ENCODE peak calls at places on chromosome 16, in eight cellular contexts. One of them, this sample, is unnamed.

GRCh38 chr16:58459344-58460218 is 40.4 kb upstream of the NDRG4 start:
- DNase-seq in retinal pigment epithelial cell: peak
- DNase-seq in GM06990: no peak
- DNase-seq in sigmoid colon: no peak
- DNase-seq in tibial nerve: no peak
- DNase-seq in cardiac fibroblast: peak
- DNase-seq in stomach: no peak
- DNase-seq in WTC11: no peak
- DNase-seq in this sample: no peak

GRCh38 chr16:70687172-70687531 is 1.3 kb upstream of the MTSS2 start:
- DNase-seq in stomach: no peak
- DNase-seq in sigmoid colon: no peak
- DNase-seq in tibial nerve: no peak
- DNase-seq in WTC11: no peak
- DNase-seq in GM06990: no peak
- DNase-seq in cardiac fibroblast: no peak
- DNase-seq in retinal pigment epithelial cell: no peak
- DNase-seq in this sample: no peak

GRCh38 chr16:87331241-87331801 is 14.1 kb upstream of the C16orf95 start:
- DNase-seq in stomach: no peak
- DNase-seq in cardiac fibroblast: no peak
- DNase-seq in retinal pigment epithelial cell: no peak
- DNase-seq in tibial nerve: no peak
- DNase-seq in GM06990: no peak
- DNase-seq in sigmoid colon: no peak
- DNase-seq in WTC11: no peak
- DNase-seq in this sample: no peak

GRCh38 chr16:11629071-11630030 is 38.9 kb upstream of the SNN start:
- DNase-seq in sigmoid colon: peak
- DNase-seq in tibial nerve: no peak
- DNase-seq in retinal pigment epithelial cell: no peak
- DNase-seq in GM06990: peak
- DNase-seq in WTC11: no peak
- DNase-seq in cardiac fibroblast: no peak
- DNase-seq in stomach: no peak
- DNase-seq in this sample: no peak

GRCh38 chr16:23635958-23636357 is 5.2 kb downstream of the PALB2 start:
- DNase-seq in retinal pigment epithelial cell: no peak
- DNase-seq in WTC11: no peak
- DNase-seq in tibial nerve: no peak
- DNase-seq in stomach: no peak
- DNase-seq in GM06990: no peak
- DNase-seq in sigmoid colon: no peak
- DNase-seq in cardiac fibroblast: no peak
- DNase-seq in this sample: no peak

GRCh38 chr16:84785843-84786538 is 33.8 kb upstream of the CRISPLD2 start:
- DNase-seq in stomach: peak
- DNase-seq in retinal pigment epithelial cell: peak
- DNase-seq in GM06990: no peak
- DNase-seq in cardiac fibroblast: peak
- DNase-seq in sigmoid colon: peak
- DNase-seq in tibial nerve: no peak
- DNase-seq in WTC11: no peak
- DNase-seq in this sample: no peak

GRCh38 chr16:30948087-30948955 is 547 bp upstream of the ORAI3 start:
- DNase-seq in GM06990: peak
- DNase-seq in retinal pigment epithelial cell: peak
- DNase-seq in sigmoid colon: peak
- DNase-seq in WTC11: peak
- DNase-seq in stomach: peak
- DNase-seq in tibial nerve: peak
- DNase-seq in cardiac fibroblast: peak
- DNase-seq in this sample: peak

GRCh38 chr16:35732046-35732810 is 2272.8 kb downstream of the TP53TG3F start:
- DNase-seq in GM06990: no peak
- DNase-seq in retinal pigment epithelial cell: no peak
- DNase-seq in sigmoid colon: no peak
- DNase-seq in WTC11: no peak
- DNase-seq in stomach: no peak
- DNase-seq in tibial nerve: no peak
- DNase-seq in cardiac fibroblast: no peak
- DNase-seq in this sample: no peak

GRCh38 chr16:70789231-70789926 is 11.6 kb downstream of the VAC14 start:
- DNase-seq in tibial nerve: peak
- DNase-seq in cardiac fibroblast: peak
- DNase-seq in stomach: peak
- DNase-seq in GM06990: no peak
- DNase-seq in WTC11: peak
- DNase-seq in retinal pigment epithelial cell: no peak
- DNase-seq in sigmoid colon: peak
- DNase-seq in this sample: peak

GRCh38 chr16:67447508-67448076 is 16.7 kb downstream of the HSD11B2 start:
- DNase-seq in GM06990: no peak
- DNase-seq in cardiac fibroblast: peak
- DNase-seq in stomach: peak
- DNase-seq in tibial nerve: no peak
- DNase-seq in WTC11: peak
- DNase-seq in retinal pigment epithelial cell: no peak
- DNase-seq in sigmoid colon: peak
- DNase-seq in this sample: no peak

GRCh38 chr16:2924901-2925820 is 13.4 kb downstream of the FLYWCH1 start:
- DNase-seq in tibial nerve: no peak
- DNase-seq in cardiac fibroblast: no peak
- DNase-seq in WTC11: peak
- DNase-seq in retinal pigment epithelial cell: no peak
- DNase-seq in GM06990: no peak
- DNase-seq in stomach: no peak
- DNase-seq in sigmoid colon: no peak
- DNase-seq in this sample: peak

GRCh38 chr16:80006175-80006895 is 405.8 kb upstream of the MAF start:
- DNase-seq in tibial nerve: no peak
- DNase-seq in sigmoid colon: no peak
- DNase-seq in cardiac fibroblast: peak
- DNase-seq in GM06990: no peak
- DNase-seq in retinal pigment epithelial cell: no peak
- DNase-seq in WTC11: no peak
- DNase-seq in stomach: no peak
- DNase-seq in this sample: no peak

GRCh38 chr16:84585886-84586285 is 32.0 kb downstream of the COTL1 start:
- DNase-seq in stomach: no peak
- DNase-seq in tibial nerve: no peak
- DNase-seq in cardiac fibroblast: no peak
- DNase-seq in retinal pigment epithelial cell: no peak
- DNase-seq in WTC11: peak
- DNase-seq in GM06990: no peak
- DNase-seq in sigmoid colon: no peak
- DNase-seq in this sample: peak

GRCh38 chr16:12667909-12668308 is 135.8 kb downstream of the CPPED1 start:
- DNase-seq in sigmoid colon: no peak
- DNase-seq in retinal pigment epithelial cell: no peak
- DNase-seq in GM06990: no peak
- DNase-seq in tibial nerve: no peak
- DNase-seq in cardiac fibroblast: no peak
- DNase-seq in stomach: no peak
- DNase-seq in WTC11: no peak
- DNase-seq in this sample: no peak

GRCh38 chr16:46801428-46802049 is 29.4 kb downstream of the C16orf87 start:
- DNase-seq in sigmoid colon: no peak
- DNase-seq in WTC11: no peak
- DNase-seq in cardiac fibroblast: peak
- DNase-seq in tibial nerve: no peak
- DNase-seq in GM06990: no peak
- DNase-seq in stomach: no peak
- DNase-seq in retinal pigment epithelial cell: no peak
- DNase-seq in this sample: no peak

GRCh38 chr16:22123759-22124490 is 31.6 kb downstream of the VWA3A start:
- DNase-seq in cardiac fibroblast: no peak
- DNase-seq in sigmoid colon: no peak
- DNase-seq in retinal pigment epithelial cell: no peak
- DNase-seq in WTC11: no peak
- DNase-seq in stomach: no peak
- DNase-seq in tibial nerve: no peak
- DNase-seq in GM06990: no peak
- DNase-seq in this sample: no peak

GRCh38 chr16:67407788-67408452 is 8.4 kb downstream of the ZDHHC1 start:
- DNase-seq in retinal pigment epithelial cell: no peak
- DNase-seq in sigmoid colon: no peak
- DNase-seq in GM06990: no peak
- DNase-seq in WTC11: no peak
- DNase-seq in cardiac fibroblast: no peak
- DNase-seq in tibial nerve: no peak
- DNase-seq in stomach: no peak
- DNase-seq in this sample: no peak

GRCh38 chr16:10578474-10579316 is 1.7 kb downstream of the EMP2 start:
- DNase-seq in WTC11: no peak
- DNase-seq in GM06990: no peak
- DNase-seq in sigmoid colon: no peak
- DNase-seq in cardiac fibroblast: no peak
- DNase-seq in tibial nerve: no peak
- DNase-seq in retinal pigment epithelial cell: peak
- DNase-seq in stomach: peak
- DNase-seq in this sample: no peak

GRCh38 chr16:29860218-29860617 is 2.8 kb downstream of the CDIPT start:
- DNase-seq in cardiac fibroblast: no peak
- DNase-seq in GM06990: no peak
- DNase-seq in sigmoid colon: no peak
- DNase-seq in stomach: peak
- DNase-seq in WTC11: no peak
- DNase-seq in tibial nerve: no peak
- DNase-seq in retinal pigment epithelial cell: no peak
- DNase-seq in this sample: no peak

GRCh38 chr16:29862383-29862883 is 593 bp downstream of the CDIPT start:
- DNase-seq in WTC11: no peak
- DNase-seq in sigmoid colon: no peak
- DNase-seq in stomach: peak
- DNase-seq in tibial nerve: no peak
- DNase-seq in retinal pigment epithelial cell: no peak
- DNase-seq in GM06990: no peak
- DNase-seq in cardiac fibroblast: no peak
- DNase-seq in this sample: peak

GRCh38 chr16:29862884-29863668 is at the start of gene CDIPT:
- DNase-seq in WTC11: peak
- DNase-seq in sigmoid colon: peak
- DNase-seq in retinal pigment epithelial cell: peak
- DNase-seq in tibial nerve: peak
- DNase-seq in stomach: peak
- DNase-seq in GM06990: peak
- DNase-seq in cardiac fibroblast: peak
- DNase-seq in this sample: peak

GRCh38 chr16:29864205-29864604 is 1.2 kb upstream of the CDIPT start:
- DNase-seq in stomach: no peak
- DNase-seq in sigmoid colon: no peak
- DNase-seq in cardiac fibroblast: no peak
- DNase-seq in tibial nerve: no peak
- DNase-seq in retinal pigment epithelial cell: no peak
- DNase-seq in WTC11: no peak
- DNase-seq in GM06990: no peak
- DNase-seq in this sample: no peak

GRCh38 chr16:29863669-29863984 is 601 bp upstream of the CDIPT start:
- DNase-seq in retinal pigment epithelial cell: no peak
- DNase-seq in GM06990: no peak
- DNase-seq in tibial nerve: no peak
- DNase-seq in stomach: no peak
- DNase-seq in WTC11: no peak
- DNase-seq in sigmoid colon: no peak
- DNase-seq in cardiac fibroblast: no peak
- DNase-seq in this sample: no peak
- TF ChIP-seq CTCF in retinal pigment epithelial cell: no peak
- TF ChIP-seq CTCF in GM06990: no peak
- TF ChIP-seq CTCF in tibial nerve: no peak
- TF ChIP-seq CTCF in stomach: no peak
- TF ChIP-seq CTCF in WTC11: no peak
- TF ChIP-seq CTCF in sigmoid colon: no peak
- TF ChIP-seq CTCF in cardiac fibroblast: no peak
- TF ChIP-seq CTCF in this sample: peak

GRCh38 chr16:89687092-89687940 is 827 bp downstream of the CDK10 start:
- DNase-seq in GM06990: no peak
- DNase-seq in tibial nerve: no peak
- DNase-seq in WTC11: no peak
- DNase-seq in stomach: peak
- DNase-seq in retinal pigment epithelial cell: peak
- DNase-seq in cardiac fibroblast: peak
- DNase-seq in sigmoid colon: no peak
- DNase-seq in this sample: no peak
- TF ChIP-seq CTCF in GM06990: no peak
- TF ChIP-seq CTCF in tibial nerve: no peak
- TF ChIP-seq CTCF in WTC11: no peak
- TF ChIP-seq CTCF in stomach: no peak
- TF ChIP-seq CTCF in retinal pigment epithelial cell: peak
- TF ChIP-seq CTCF in cardiac fibroblast: no peak
- TF ChIP-seq CTCF in sigmoid colon: no peak
- TF ChIP-seq CTCF in this sample: no peak

DNA sequence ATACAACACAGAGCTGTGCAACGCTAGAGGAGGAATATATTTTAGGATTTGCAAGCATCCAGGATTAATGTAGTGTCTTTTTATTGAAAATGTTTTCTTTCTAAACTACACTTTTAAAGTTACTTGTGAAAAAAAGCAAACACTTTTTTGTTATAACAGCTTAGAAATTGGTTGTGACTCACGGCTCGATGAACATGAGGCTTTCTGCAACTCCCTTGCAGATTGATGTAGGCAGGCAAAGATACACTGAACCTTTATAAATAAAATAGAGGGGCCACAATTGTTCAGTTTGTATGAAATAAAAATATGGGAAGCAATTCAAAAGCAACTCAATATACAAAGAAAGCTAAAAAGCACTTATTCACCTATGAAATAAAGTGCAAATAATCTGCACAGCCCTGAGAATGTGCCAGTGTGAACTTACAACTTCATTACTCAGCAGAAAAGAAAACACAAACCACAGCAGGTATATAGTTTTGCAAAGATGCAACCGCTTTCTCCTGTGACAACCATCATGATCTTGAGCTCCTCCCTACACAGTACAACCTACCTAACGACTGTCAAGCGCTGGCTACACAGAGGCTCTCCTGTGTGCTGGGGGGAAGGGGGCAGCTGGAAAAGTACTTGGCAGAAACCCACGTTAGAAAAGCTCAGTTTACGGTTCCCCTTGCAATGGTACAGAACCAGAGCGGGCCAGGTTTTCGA is 946 bp downstream of the LUC7L start:
- DNase-seq in retinal pigment epithelial cell: no peak
- DNase-seq in stomach: no peak
- DNase-seq in cardiac fibroblast: peak
- DNase-seq in WTC11: no peak
- DNase-seq in sigmoid colon: no peak
- DNase-seq in GM06990: no peak
- DNase-seq in tibial nerve: no peak
- DNase-seq in this sample: no peak
- TF ChIP-seq CTCF in retinal pigment epithelial cell: no peak
- TF ChIP-seq CTCF in stomach: no peak
- TF ChIP-seq CTCF in cardiac fibroblast: no peak
- TF ChIP-seq CTCF in WTC11: no peak
- TF ChIP-seq CTCF in sigmoid colon: no peak
- TF ChIP-seq CTCF in GM06990: no peak
- TF ChIP-seq CTCF in tibial nerve: no peak
- TF ChIP-seq CTCF in this sample: no peak

DNA sequence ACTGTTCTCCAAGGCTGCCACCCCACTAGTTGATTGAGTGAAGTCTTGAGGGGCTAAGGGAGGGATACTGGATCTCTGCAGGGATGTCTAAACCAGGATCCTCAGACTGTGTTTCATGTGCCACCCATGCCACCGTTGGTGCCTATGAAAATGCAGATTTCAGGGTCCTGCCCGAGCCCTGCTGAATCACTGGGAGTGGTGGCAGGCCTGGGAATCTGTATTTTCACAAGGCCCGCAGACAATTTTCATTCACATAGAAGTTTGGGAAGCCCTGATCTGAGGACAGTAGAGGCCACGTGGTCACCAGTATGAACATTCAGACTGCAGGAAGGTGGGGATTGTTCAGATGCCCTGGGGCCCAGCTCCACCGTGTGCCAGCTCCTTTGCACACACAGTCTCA is 40.5 kb upstream of the CDH5 start:
- DNase-seq in retinal pigment epithelial cell: no peak
- DNase-seq in cardiac fibroblast: no peak
- DNase-seq in tibial nerve: no peak
- DNase-seq in sigmoid colon: no peak
- DNase-seq in WTC11: no peak
- DNase-seq in GM06990: no peak
- DNase-seq in stomach: no peak
- DNase-seq in this sample: no peak
- TF ChIP-seq CTCF in retinal pigment epithelial cell: no peak
- TF ChIP-seq CTCF in cardiac fibroblast: no peak
- TF ChIP-seq CTCF in tibial nerve: no peak
- TF ChIP-seq CTCF in sigmoid colon: no peak
- TF ChIP-seq CTCF in WTC11: no peak
- TF ChIP-seq CTCF in GM06990: no peak
- TF ChIP-seq CTCF in stomach: no peak
- TF ChIP-seq CTCF in this sample: no peak